ENCODE peak calls at places on chromosome 12, in six cellular contexts. O is mammary epithelial cell, T is astrocyte, R is transverse colon, K is SJSA1, V is cardiac muscle cell. Y is an unnamed sample. For H3K36me3, the result is how much of the 10 kb centered on the place peaks cover.

GRCh38 chr12:24709201-24709600 is 239.7 kb downstream of the BCAT1 start:
- DNase-seq in R (no peak), T (peak), O (peak), K (no peak), V (peak), Y (no peak)

GRCh38 chr12:122326597-122326996 is 60.3 kb upstream of the VPS33A start:
- DNase-seq in R (no peak), O (no peak), K (no peak), T (peak), V (peak), Y (no peak)

GRCh38 chr12:29073631-29074239 is 75.3 kb upstream of the FAR2 start:
- DNase-seq in O (peak), R (no peak), K (peak), T (peak), V (peak), Y (peak)

GRCh38 chr12:75634244-75635222 is 123.1 kb upstream of the KRR1 start:
- DNase-seq in T (no peak), V (peak), R (no peak), O (no peak), K (no peak), Y (no peak)

GRCh38 chr12:127944211-127944899 is 322.6 kb upstream of the TMEM132C start:
- DNase-seq in R (no peak), O (no peak), T (no peak), K (no peak), V (no peak), Y (no peak)

GRCh38 chr12:28409892-28410291 is 219.6 kb downstream of the CCDC91 start:
- DNase-seq in T (peak), O (peak), K (no peak), R (no peak), V (peak), Y (no peak)

GRCh38 chr12:121423253-121423652 is 23.3 kb downstream of the RNF34 start:
- DNase-seq in K (no peak), T (no peak), R (no peak), V (no peak), O (no peak), Y (no peak)

GRCh38 chr12:51246254-51246853 is 7.7 kb downstream of the DAZAP2 start:
- DNase-seq in T (peak), V (peak), O (no peak), R (peak), K (peak), Y (no peak)

GRCh38 chr12:104137175-104137901 is 672 bp downstream of the NFYB start:
- DNase-seq in T (peak), V (peak), K (peak), O (peak), R (peak), Y (peak)

GRCh38 chr12:5789469-5789968 is 155.5 kb downstream of the ANO2 start:
- DNase-seq in V (no peak), K (peak), R (no peak), O (peak), T (peak), Y (peak)

GRCh38 chr12:12216349-12217017 is 50.4 kb downstream of the LRP6 start:
- DNase-seq in T (no peak), O (no peak), K (no peak), V (no peak), R (no peak), Y (no peak)

DNA sequence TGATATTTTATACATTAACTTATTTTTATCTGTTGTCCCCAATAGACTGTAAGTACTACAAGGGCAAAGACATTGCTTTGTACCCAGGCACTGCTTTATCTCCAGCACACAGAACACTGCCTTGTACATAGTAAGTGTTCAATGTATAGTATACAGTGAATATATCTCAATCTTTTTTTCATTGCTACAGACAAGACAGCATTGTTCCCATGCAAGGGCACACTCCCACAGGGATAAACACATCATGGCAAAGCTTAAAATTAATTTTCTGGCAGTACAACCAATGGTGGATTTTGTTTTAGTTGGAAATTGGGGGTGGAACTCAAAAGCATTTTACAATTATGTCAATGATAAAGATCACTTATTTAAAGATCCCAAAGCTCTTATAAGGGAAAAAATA is 112.3 kb upstream of the EEA1 start:
- DNase-seq in K (no peak), T (no peak), V (no peak), R (no peak), O (no peak), Y (no peak)
- H3K36me3 ChIP-seq in K (under half), T (under half), V (under half), R (under half), O (under half), Y (under half)

GRCh38 chr12:32457251-32458025 is 58.1 kb downstream of the FGD4 start:
- DNase-seq in T (peak), K (no peak), V (peak), O (no peak), R (no peak), Y (no peak)
- H3K4me3 ChIP-seq in T (no peak), K (no peak), V (no peak), O (no peak), R (no peak), Y (no peak)

DNA sequence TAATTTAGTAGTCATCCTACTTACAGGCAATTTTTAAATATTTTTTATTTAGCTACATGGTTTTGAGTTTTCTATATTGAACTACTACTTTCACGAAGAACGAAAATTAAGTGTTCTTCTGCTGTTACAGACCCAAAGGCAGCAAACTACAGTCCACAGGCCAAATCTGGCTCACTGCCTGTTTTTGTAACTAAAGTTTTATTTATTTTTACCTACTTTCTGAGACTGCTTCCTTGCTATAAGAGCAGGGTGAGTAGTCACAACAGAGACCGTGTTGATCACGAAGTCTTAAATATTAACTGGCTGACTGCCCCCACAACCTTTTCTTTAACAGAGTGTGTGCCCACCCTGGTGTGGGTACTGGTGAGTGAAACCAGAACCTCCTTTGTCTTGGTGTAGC is 11.6 kb downstream of the RBM19 start:
- DNase-seq in R (no peak), T (no peak), V (no peak), K (peak), O (no peak), Y (no peak)
- H3K36me3 ChIP-seq in R (under half), T (under half), V (under half), K (half or more), O (under half), Y (under half)

GRCh38 chr12:130956456-130957303 is 3.0 kb downstream of the ADGRD1 start:
- DNase-seq in O (no peak), K (no peak), T (no peak), R (no peak), V (no peak), Y (no peak)

GRCh38 chr12:130954544-130954831 is 781 bp downstream of the ADGRD1 start:
- DNase-seq in R (no peak), O (no peak), T (no peak), K (no peak), V (no peak), Y (no peak)

GRCh38 chr12:130955238-130955816 is 1.6 kb downstream of the ADGRD1 start:
- DNase-seq in K (no peak), V (no peak), O (no peak), R (no peak), T (no peak), Y (no peak)

GRCh38 chr12:130957304-130957621 is 3.6 kb downstream of the ADGRD1 start:
- DNase-seq in K (no peak), R (no peak), V (no peak), O (no peak), T (no peak), Y (no peak)

GRCh38 chr12:130956009-130956408 is 2.3 kb downstream of the ADGRD1 start:
- DNase-seq in R (no peak), V (no peak), O (no peak), K (no peak), T (no peak), Y (no peak)
- H3K4me3 ChIP-seq in R (peak), V (peak), O (no peak), K (no peak), T (no peak), Y (no peak)

GRCh38 chr12:132116709-132117557 is 27.2 kb downstream of the DDX51 start:
- DNase-seq in K (no peak), V (no peak), T (no peak), O (no peak), R (no peak), Y (no peak)
- H3K36me3 ChIP-seq in K (under half), V (under half), T (under half), O (under half), R (under half), Y (half or more)

Y was measured in MG63.